ENCODE peak calls at places on chromosomes 7 and 10, in five cellular contexts. One of them, this sample, is unnamed.

GRCh38 chr7:74092964-74093339 is 9.3 kb downstream of the LIMK1 start:
- DNase-seq in endothelial cell of umbilical vein: peak
- DNase-seq in A549: no peak
- DNase-seq in H1: no peak
- DNase-seq in K562: peak
- DNase-seq in this sample: no peak

GRCh38 chr10:2948127-2948854 is 119.1 kb upstream of the PFKP start:
- DNase-seq in endothelial cell of umbilical vein: no peak
- DNase-seq in A549: no peak
- DNase-seq in H1: no peak
- DNase-seq in K562: no peak
- DNase-seq in this sample: no peak

GRCh38 chr10:36574212-36574611 is 551.2 kb upstream of the ANKRD30A start:
- DNase-seq in endothelial cell of umbilical vein: no peak
- DNase-seq in A549: no peak
- DNase-seq in H1: no peak
- DNase-seq in K562: no peak
- DNase-seq in this sample: no peak

GRCh38 chr10:132521041-132521465 is 16.5 kb upstream of the INPP5A start:
- DNase-seq in endothelial cell of umbilical vein: no peak
- DNase-seq in A549: no peak
- DNase-seq in H1: no peak
- DNase-seq in K562: no peak
- DNase-seq in this sample: peak

GRCh38 chr10:28734940-28735759 is 57.8 kb downstream of the BAMBI start:
- DNase-seq in endothelial cell of umbilical vein: peak
- DNase-seq in A549: peak
- DNase-seq in H1: no peak
- DNase-seq in K562: peak
- DNase-seq in this sample: no peak

GRCh38 chr7:33258561-33258960 is 129.2 kb downstream of the BBS9 start:
- DNase-seq in endothelial cell of umbilical vein: no peak
- DNase-seq in A549: no peak
- DNase-seq in H1: no peak
- DNase-seq in K562: no peak
- DNase-seq in this sample: no peak

GRCh38 chr10:86178401-86179142 is 188.0 kb downstream of the GRID1 start:
- DNase-seq in endothelial cell of umbilical vein: no peak
- DNase-seq in A549: peak
- DNase-seq in H1: peak
- DNase-seq in K562: peak
- DNase-seq in this sample: peak

GRCh38 chr7:95845007-95845406 is 72.7 kb downstream of the DYNC1I1 start:
- DNase-seq in endothelial cell of umbilical vein: no peak
- DNase-seq in A549: no peak
- DNase-seq in H1: no peak
- DNase-seq in K562: no peak
- DNase-seq in this sample: no peak

GRCh38 chr7:152969335-152969734 is 209.8 kb downstream of the ACTR3B start:
- DNase-seq in endothelial cell of umbilical vein: no peak
- DNase-seq in A549: no peak
- DNase-seq in H1: no peak
- DNase-seq in K562: no peak
- DNase-seq in this sample: no peak

GRCh38 chr10:4240641-4241197 is 455.7 kb upstream of the KLF6 start:
- DNase-seq in endothelial cell of umbilical vein: peak
- DNase-seq in A549: no peak
- DNase-seq in H1: no peak
- DNase-seq in K562: no peak
- DNase-seq in this sample: no peak

GRCh38 chr10:127243490-127244272 is 47.3 kb upstream of the INSYN2A start:
- DNase-seq in endothelial cell of umbilical vein: peak
- DNase-seq in A549: peak
- DNase-seq in H1: peak
- DNase-seq in K562: no peak
- DNase-seq in this sample: peak

GRCh38 chr10:6988654-6989053 is 408.6 kb upstream of the PRKCQ start:
- DNase-seq in endothelial cell of umbilical vein: no peak
- DNase-seq in A549: no peak
- DNase-seq in H1: no peak
- DNase-seq in K562: no peak
- DNase-seq in this sample: no peak

GRCh38 chr10:52558090-52558489 is 214.5 kb downstream of the MBL2 start:
- DNase-seq in endothelial cell of umbilical vein: no peak
- DNase-seq in A549: no peak
- DNase-seq in H1: no peak
- DNase-seq in K562: no peak
- DNase-seq in this sample: no peak

GRCh38 chr7:22856437-22856836 is 33.8 kb upstream of the TOMM7 start:
- DNase-seq in endothelial cell of umbilical vein: no peak
- DNase-seq in A549: no peak
- DNase-seq in H1: no peak
- DNase-seq in K562: no peak
- DNase-seq in this sample: no peak

GRCh38 chr10:120131183-120131582 is 238.7 kb downstream of the SEC23IP start:
- DNase-seq in endothelial cell of umbilical vein: peak
- DNase-seq in A549: peak
- DNase-seq in H1: peak
- DNase-seq in K562: peak
- DNase-seq in this sample: peak

GRCh38 chr7:23247602-23248335 is 1.2 kb downstream of the GPNMB start:
- DNase-seq in endothelial cell of umbilical vein: no peak
- DNase-seq in A549: no peak
- DNase-seq in H1: peak
- DNase-seq in K562: no peak
- DNase-seq in this sample: peak

GRCh38 chr7:122143376-122143750 is 686 bp downstream of the AASS start:
- DNase-seq in endothelial cell of umbilical vein: peak
- DNase-seq in A549: no peak
- DNase-seq in H1: no peak
- DNase-seq in K562: no peak
- DNase-seq in this sample: no peak

GRCh38 chr10:15879663-15880062 is 19.4 kb upstream of the MINDY3 start:
- DNase-seq in endothelial cell of umbilical vein: peak
- DNase-seq in A549: no peak
- DNase-seq in H1: no peak
- DNase-seq in K562: no peak
- DNase-seq in this sample: no peak

GRCh38 chr10:126434235-126434634 is 46.0 kb upstream of the ADAM12 start:
- DNase-seq in endothelial cell of umbilical vein: no peak
- DNase-seq in A549: no peak
- DNase-seq in H1: no peak
- DNase-seq in K562: no peak
- DNase-seq in this sample: no peak

GRCh38 chr7:74474271-74474865 is 20.7 kb downstream of the GTF2IRD1 start:
- DNase-seq in endothelial cell of umbilical vein: no peak
- DNase-seq in A549: no peak
- DNase-seq in H1: no peak
- DNase-seq in K562: no peak
- DNase-seq in this sample: no peak

GRCh38 chr10:126171555-126171954 is 216.7 kb downstream of the ADAM12 start:
- DNase-seq in endothelial cell of umbilical vein: no peak
- DNase-seq in A549: no peak
- DNase-seq in H1: no peak
- DNase-seq in K562: no peak
- DNase-seq in this sample: no peak

GRCh38 chr7:1740214-1740613 is 70.1 kb downstream of the ELFN1 start:
- DNase-seq in endothelial cell of umbilical vein: no peak
- DNase-seq in A549: no peak
- DNase-seq in H1: no peak
- DNase-seq in K562: no peak
- DNase-seq in this sample: no peak

GRCh38 chr10:123287594-123288247 is 133.5 kb downstream of the BUB3 start:
- DNase-seq in endothelial cell of umbilical vein: no peak
- DNase-seq in A549: peak
- DNase-seq in H1: peak
- DNase-seq in K562: no peak
- DNase-seq in this sample: no peak

GRCh38 chr7:6246257-6246917 is 26.0 kb downstream of the CYTH3 start:
- DNase-seq in endothelial cell of umbilical vein: peak
- DNase-seq in A549: no peak
- DNase-seq in H1: no peak
- DNase-seq in K562: no peak
- DNase-seq in this sample: no peak

GRCh38 chr7:6251653-6252052 is 20.8 kb downstream of the CYTH3 start:
- DNase-seq in endothelial cell of umbilical vein: no peak
- DNase-seq in A549: no peak
- DNase-seq in H1: no peak
- DNase-seq in K562: no peak
- DNase-seq in this sample: no peak

GRCh38 chr7:6250364-6250833 is 22.0 kb downstream of the CYTH3 start:
- DNase-seq in endothelial cell of umbilical vein: no peak
- DNase-seq in A549: no peak
- DNase-seq in H1: no peak
- DNase-seq in K562: no peak
- DNase-seq in this sample: no peak

GRCh38 chr7:6252310-6252709 is 20.1 kb downstream of the CYTH3 start:
- DNase-seq in endothelial cell of umbilical vein: peak
- DNase-seq in A549: no peak
- DNase-seq in H1: no peak
- DNase-seq in K562: no peak
- DNase-seq in this sample: no peak

DNA sequence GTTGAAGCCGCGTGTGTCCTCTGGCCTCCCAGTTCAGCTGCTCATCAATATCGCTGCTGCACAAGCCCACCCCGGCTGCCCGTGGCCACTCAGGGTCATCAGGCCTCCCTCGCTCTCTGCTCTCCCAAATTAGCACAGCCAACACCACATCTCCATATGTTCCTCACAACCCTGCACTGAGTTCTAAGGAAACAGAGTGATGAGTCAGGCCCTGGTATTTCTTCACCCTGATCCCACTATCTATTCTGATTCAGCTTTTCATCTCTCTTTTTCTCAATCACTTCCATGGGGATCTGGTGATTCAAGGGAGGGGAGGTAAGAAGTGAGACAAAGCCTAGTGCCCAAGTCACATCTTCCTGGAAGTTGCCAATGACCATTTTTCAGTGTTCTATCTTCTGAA is 23.8 kb downstream of the CYTH3 start:
- DNase-seq in endothelial cell of umbilical vein: no peak
- DNase-seq in A549: no peak
- DNase-seq in H1: no peak
- DNase-seq in K562: no peak
- DNase-seq in this sample: no peak
- TF ChIP-seq JUN in endothelial cell of umbilical vein: no peak
- TF ChIP-seq JUN in A549: no peak
- TF ChIP-seq JUN in H1: no peak
- TF ChIP-seq JUN in K562: no peak
- TF ChIP-seq JUN in this sample: no peak

DNA sequence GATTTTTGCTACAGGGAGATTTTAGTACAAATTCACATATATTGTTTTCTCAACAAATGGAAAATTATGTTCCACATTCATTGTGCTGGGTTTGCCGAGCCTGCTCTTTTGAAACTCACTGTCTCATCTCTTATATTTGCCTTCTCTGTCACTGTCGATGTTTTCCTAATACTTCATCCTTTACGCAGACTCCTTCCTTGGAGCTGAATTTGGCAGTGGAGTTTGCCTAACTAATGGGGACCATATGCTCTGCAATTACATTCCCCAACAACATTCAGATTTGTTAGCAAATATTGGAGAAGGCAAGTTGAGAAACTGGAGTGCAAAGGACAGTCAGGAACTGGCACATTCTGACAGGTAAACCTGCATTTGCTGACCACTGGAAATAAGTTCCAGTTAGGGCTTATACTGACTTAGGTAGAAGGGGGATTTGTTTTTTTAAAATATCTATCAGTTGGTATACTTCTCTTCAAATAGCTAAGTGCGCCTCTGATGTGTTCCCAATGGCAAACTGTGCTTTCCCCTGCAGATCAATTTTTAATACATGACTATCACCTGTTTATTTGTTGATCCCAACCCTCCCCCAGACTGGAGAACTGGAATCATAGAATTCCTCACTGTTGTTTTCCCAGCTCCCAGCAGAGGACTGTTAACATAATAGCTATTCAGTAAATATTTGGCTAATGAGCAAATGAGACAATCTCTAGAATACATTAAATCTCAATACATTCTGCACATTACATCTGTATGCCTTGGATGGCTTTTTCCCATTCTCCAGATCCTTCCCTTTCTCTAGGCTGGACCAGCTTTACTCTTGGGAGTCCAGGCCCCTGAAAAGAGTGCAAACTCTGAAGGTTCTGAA is 769.3 kb downstream of the KCNMA1 start:
- DNase-seq in endothelial cell of umbilical vein: no peak
- DNase-seq in A549: no peak
- DNase-seq in H1: no peak
- DNase-seq in K562: no peak
- DNase-seq in this sample: no peak
- TF ChIP-seq JUN in endothelial cell of umbilical vein: no peak
- TF ChIP-seq JUN in A549: no peak
- TF ChIP-seq JUN in H1: no peak
- TF ChIP-seq JUN in K562: no peak
- TF ChIP-seq JUN in this sample: no peak

DNA sequence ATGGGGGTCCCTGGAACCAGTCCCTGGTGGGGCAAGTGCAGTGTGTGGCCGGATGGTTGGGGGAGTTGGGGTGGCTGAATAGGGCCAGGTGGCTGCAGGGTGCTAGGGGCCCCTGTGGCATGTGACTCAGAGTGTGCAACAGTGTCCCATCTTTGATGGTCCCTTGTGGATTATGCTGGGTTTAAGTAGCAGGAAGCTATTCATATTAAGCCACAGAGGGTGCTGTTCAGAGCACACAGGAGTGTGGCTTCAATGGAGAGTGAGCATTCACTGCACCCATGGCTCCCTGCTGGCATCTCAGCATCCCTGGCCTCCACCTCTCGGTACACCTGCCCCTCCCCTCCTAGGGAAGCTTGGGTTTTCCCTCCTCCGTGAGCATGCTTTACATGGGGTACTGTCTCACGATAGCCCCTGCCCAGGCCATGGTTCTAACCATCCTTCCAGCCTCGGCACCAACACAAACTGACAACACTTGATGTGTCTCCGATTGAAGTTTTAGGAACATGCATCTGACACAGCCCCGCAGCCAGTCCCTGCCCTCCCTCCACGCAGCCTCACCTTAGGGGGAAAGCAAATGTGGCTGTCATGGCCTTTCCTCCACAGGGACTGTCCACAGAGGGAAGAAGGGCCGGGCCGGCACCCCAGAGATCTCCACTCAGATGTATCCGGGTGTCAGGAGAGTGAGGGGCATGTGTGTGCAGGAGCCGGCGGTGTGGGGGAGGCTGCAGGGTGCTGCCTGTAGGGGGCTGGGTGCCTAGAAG is 30.4 kb upstream of the PPIF start:
- DNase-seq in endothelial cell of umbilical vein: peak
- DNase-seq in A549: peak
- DNase-seq in H1: no peak
- DNase-seq in K562: no peak
- DNase-seq in this sample: no peak
- TF ChIP-seq JUN in endothelial cell of umbilical vein: no peak
- TF ChIP-seq JUN in A549: no peak
- TF ChIP-seq JUN in H1: no peak
- TF ChIP-seq JUN in K562: no peak
- TF ChIP-seq JUN in this sample: no peak

DNA sequence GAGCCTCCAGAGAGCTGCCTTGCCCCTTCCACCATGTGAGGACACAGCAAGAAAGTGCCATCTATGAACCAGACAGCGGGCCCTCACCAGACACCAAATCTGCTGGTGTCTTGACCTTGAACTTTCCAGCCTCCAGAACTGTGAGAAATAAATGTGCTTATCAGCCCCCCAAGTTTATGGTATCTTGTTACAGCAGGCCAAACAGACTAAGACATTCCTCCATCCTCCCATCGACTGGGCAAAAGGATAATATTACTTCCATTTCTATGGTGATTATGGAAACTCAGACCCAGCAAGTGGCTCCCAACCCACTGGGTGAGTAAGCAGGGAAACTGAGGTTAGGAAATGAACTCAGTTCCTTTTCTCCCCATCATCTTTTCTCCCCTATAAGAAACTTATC is 288.4 kb downstream of the KCNMA1 start:
- DNase-seq in endothelial cell of umbilical vein: no peak
- DNase-seq in A549: no peak
- DNase-seq in H1: no peak
- DNase-seq in K562: no peak
- DNase-seq in this sample: no peak
- TF ChIP-seq JUN in endothelial cell of umbilical vein: no peak
- TF ChIP-seq JUN in A549: no peak
- TF ChIP-seq JUN in H1: no peak
- TF ChIP-seq JUN in K562: no peak
- TF ChIP-seq JUN in this sample: no peak